ENCODE peak calls at places on chromosomes 7 and 10, in five cellular contexts. R is HFF-Myc, O is heart left ventricle, W is GM23248, E is left lung. B is an unnamed sample.

GRCh38 chr10:112950714-112951348 is 784 bp downstream of the TCF7L2 start:
- DNase-seq in R (no peak), O (no peak), W (peak; percentile 73), E (peak; percentile 80), B (peak; percentile 42)

GRCh38 chr10:1089017-1089689 is 33.0 kb downstream of the WDR37 start:
- DNase-seq in R (no peak), O (no peak), W (no peak), E (no peak), B (no peak)

GRCh38 chr7:86978804-86979506 is 80.5 kb downstream of the ELAPOR2 start:
- DNase-seq in R (no peak), O (no peak), W (no peak), E (no peak), B (peak; percentile 84)

GRCh38 chr10:43260911-43261577 is 5.8 kb downstream of the RASGEF1A start:
- DNase-seq in R (no peak), O (no peak), W (no peak), E (peak; percentile 57), B (no peak)

GRCh38 chr7:111098011-111098925 is 7.3 kb downstream of the LRRN3 start:
- DNase-seq in R (no peak), O (no peak), W (peak; percentile 70), E (no peak), B (no peak)

GRCh38 chr10:100569687-100570517 is 34.2 kb downstream of the HIF1AN start:
- DNase-seq in R (no peak), O (no peak), W (no peak), E (no peak), B (no peak)

GRCh38 chr10:114174462-114175190 is 623 bp upstream of the CCDC186 start:
- DNase-seq in R (peak; percentile 22), O (no peak), W (peak; percentile 75), E (peak; percentile 78), B (no peak)

GRCh38 chr7:69363131-69363530 is 235.1 kb upstream of the AUTS2 start:
- DNase-seq in R (no peak), O (no peak), W (no peak), E (no peak), B (no peak)

GRCh38 chr10:92891885-92892705 is 43.8 kb downstream of the EXOC6 start:
- DNase-seq in R (peak; percentile 79), O (no peak), W (peak; percentile 73), E (peak; percentile 74), B (no peak)

GRCh38 chr7:100119701-100120517 is 475 bp downstream of the CNPY4 start:
- DNase-seq in R (no peak), O (peak; percentile 78), W (peak; percentile 83), E (no peak), B (peak; percentile 58)

GRCh38 chr10:125555267-125555666 is 127.7 kb downstream of the TEX36 start:
- DNase-seq in R (no peak), O (no peak), W (no peak), E (no peak), B (no peak)
- H3K4me3 ChIP-seq in R (no peak overlapping the region), O (no peak overlapping the region), W (no peak overlapping the region), E (no peak overlapping the region), B (no peak overlapping the region)

GRCh38 chr10:59361659-59362183 is 628 bp downstream of the FAM13C start:
- DNase-seq in R (no peak), O (no peak), W (peak; percentile 34), E (no peak), B (no peak)

GRCh38 chr10:59360605-59361515 is 1.5 kb downstream of the FAM13C start:
- DNase-seq in R (no peak), O (no peak), W (no peak), E (no peak), B (no peak)

GRCh38 chr10:59362991-59363390 is 642 bp upstream of the FAM13C start:
- DNase-seq in R (no peak), O (peak; percentile 65), W (peak; percentile 77), E (peak; percentile 44), B (no peak)

GRCh38 chr10:59362184-59362966 is at the start of gene FAM13C:
- DNase-seq in R (no peak), O (peak; percentile 83), W (peak; percentile 70), E (peak; percentile 87), B (no peak)

DNA sequence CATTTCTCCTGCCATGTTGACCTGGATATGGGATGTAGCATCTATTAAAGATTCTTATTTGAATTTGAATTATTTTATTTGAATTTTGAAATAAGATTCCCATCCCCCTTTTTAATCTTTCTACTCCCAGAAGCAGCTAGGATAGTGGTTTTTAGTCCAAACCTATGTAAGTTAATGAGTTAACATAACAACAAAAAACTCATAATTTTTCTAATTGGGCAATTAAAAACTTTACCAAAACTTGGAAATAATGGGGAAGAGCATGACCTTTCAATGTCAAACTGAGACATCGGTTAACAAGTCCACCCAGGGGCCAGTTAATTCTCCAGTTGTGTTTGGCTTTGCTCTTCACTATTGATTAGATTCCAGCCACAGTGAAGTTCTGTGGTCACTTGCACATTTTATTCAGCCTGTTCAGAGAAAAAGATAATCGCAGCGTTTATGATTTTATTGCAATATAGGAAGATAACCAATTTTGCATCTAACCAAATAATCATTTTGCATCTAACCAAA is 1.2 kb upstream of the FAM13C start:
- DNase-seq in R (no peak), O (no peak), W (no peak), E (no peak), B (no peak)
- H3K4me3 ChIP-seq in R (no peak overlapping the region), O (peak overlapping the region; percentile 60), W (no peak overlapping the region), E (no peak overlapping the region), B (no peak overlapping the region)

DNA sequence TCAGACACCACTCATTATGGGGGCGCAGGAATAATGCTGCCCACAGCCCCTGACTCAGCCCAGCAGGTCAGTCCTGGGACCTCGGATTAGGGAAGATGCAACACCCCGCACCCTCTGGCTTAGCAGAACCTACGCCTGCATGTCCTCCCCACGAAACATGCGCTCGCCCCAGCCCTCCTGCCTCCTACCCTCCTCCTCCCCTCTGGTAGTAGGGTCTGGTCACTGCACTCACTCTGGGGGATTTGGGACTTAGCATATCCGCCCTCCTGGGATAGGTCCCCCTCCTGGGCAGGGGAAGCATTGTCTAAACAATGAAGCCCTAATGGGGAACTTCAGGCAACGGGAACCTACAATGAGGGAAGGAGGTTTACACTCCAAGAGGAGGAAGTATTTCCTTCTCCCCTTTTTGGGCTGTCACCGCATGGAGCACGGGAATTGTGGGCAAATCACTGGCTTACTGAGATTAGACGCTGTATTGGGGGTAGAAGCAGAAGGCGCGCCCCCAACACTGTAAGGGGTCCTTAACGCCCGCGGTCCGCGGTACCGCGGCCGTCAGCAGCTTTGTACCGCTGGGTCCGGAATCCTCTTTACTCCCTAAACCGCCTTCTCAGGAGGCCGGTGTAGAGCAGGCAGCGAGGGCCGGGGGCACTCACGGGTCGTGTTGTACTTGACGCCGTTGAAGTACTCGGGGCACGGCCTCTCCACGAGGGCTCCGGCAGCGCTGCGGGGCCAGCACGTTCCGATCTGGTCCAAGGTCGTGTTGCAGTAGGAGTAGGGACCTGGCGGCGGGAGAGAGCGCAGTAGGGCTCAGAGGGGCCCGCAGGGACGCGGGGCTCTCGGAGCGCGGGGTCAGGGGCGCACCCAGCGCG is 760 bp downstream of the CRHR2 start:
- DNase-seq in R (no peak), O (no peak), W (peak; percentile 8), E (no peak), B (no peak)
- H3K4me3 ChIP-seq in R (peak overlapping the region; percentile 23), O (peak overlapping the region; percentile 56), W (no peak overlapping the region), E (peak overlapping the region; percentile 38), B (no peak overlapping the region)

GRCh38 chr10:88282876-88283275 is 300.2 kb downstream of the RNLS start:
- DNase-seq in R (no peak), O (no peak), W (peak; percentile 30), E (no peak), B (no peak)
- H3K4me3 ChIP-seq in R (no peak overlapping the region), O (no peak overlapping the region), W (peak overlapping the region; percentile 65), E (no peak overlapping the region), B (no peak overlapping the region)

GRCh38 chr7:30145521-30145920 is 10.7 kb downstream of the MTURN start:
- DNase-seq in R (no peak), O (no peak), W (no peak), E (no peak), B (no peak)

GRCh38 chr7:30148426-30148825 is 13.6 kb downstream of the MTURN start:
- DNase-seq in R (no peak), O (no peak), W (no peak), E (peak; percentile 14), B (no peak)

GRCh38 chr7:30146127-30146612 is 11.4 kb downstream of the MTURN start:
- DNase-seq in R (no peak), O (no peak), W (no peak), E (peak; percentile 34), B (peak; percentile 77)

GRCh38 chr7:30147785-30148184 is 13.0 kb downstream of the MTURN start:
- DNase-seq in R (no peak), O (no peak), W (no peak), E (no peak), B (no peak)

DNA sequence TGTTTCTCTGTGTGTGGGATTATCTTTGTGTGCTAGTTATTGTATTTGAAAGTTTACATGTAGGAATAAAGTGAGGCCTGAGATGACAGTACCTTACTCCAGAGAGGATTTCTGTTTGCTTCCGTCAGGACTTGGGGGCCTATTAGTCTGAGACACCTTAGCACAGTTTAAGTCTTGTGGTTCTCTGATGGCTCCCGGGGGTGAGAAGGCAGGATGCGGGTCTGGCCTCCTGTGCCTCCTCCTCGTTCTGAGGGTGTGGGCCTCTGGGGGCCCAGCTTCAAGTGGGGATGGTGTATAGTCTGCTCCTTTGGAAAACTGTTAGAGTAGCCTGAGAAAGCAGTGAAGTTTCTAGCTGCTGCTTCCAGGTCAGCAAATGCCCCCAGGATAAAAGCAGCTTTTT is 12.4 kb downstream of the MTURN start:
- DNase-seq in R (no peak), O (no peak), W (no peak), E (peak; percentile 26), B (peak; percentile 84)
- H3K4me3 ChIP-seq in R (no peak overlapping the region), O (no peak overlapping the region), W (no peak overlapping the region), E (no peak overlapping the region), B (no peak overlapping the region)